ENCODE peak calls at places on chromosomes 4 and X, in four cellular contexts. J is body of pancreas, Q is lower leg skin, R is heart left ventricle. H is an unnamed sample.

GRCh38 chr4:61332671-61333070 is 132.5 kb downstream of the ADGRL3 start:
- DNase-seq in Q (no peak), R (no peak), J (no peak), H (no peak)

GRCh38 chr4:139191373-139191772 is 14.4 kb upstream of the ELF2 start:
- DNase-seq in Q (no peak), J (no peak), R (no peak), H (no peak)

GRCh38 chr4:16875487-16875886 is 23.0 kb downstream of the LDB2 start:
- DNase-seq in Q (no peak), J (no peak), R (no peak), H (no peak)

GRCh38 chr4:53196872-53197759 is 168.7 kb downstream of the SCFD2 start:
- DNase-seq in Q (no peak), R (no peak), J (no peak), H (peak)

GRCh38 chrX:102712967-102713677 is 874 bp downstream of the GPRASP2 start:
- DNase-seq in Q (peak), J (peak), R (peak), H (peak)

GRCh38 chr4:104915864-104916263 is 230.8 kb upstream of the TET2 start:
- DNase-seq in R (no peak), Q (no peak), J (no peak), H (no peak)

GRCh38 chr4:26325191-26325590 is 4.4 kb downstream of the RBPJ start:
- DNase-seq in Q (no peak), R (no peak), J (no peak), H (no peak)

GRCh38 chrX:40009462-40009851 is 88.3 kb downstream of the BCOR start:
- DNase-seq in J (no peak), R (no peak), Q (no peak), H (no peak)

GRCh38 chr4:122832732-122833131 is 6.1 kb downstream of the FGF2 start:
- DNase-seq in J (no peak), Q (no peak), R (no peak), H (no peak)

GRCh38 chrX:37437160-37437559 is 88.0 kb downstream of the PRRG1 start:
- DNase-seq in J (no peak), R (no peak), Q (no peak), H (no peak)

GRCh38 chr4:43943998-43944397 is 504.6 kb downstream of the KCTD8 start:
- DNase-seq in R (no peak), Q (no peak), J (no peak), H (no peak)

GRCh38 chr4:37837446-37837845 is 11.0 kb downstream of the PGM2 start:
- DNase-seq in R (peak), Q (no peak), J (no peak), H (no peak)
- TF ChIP-seq POLR2A in R (no peak), Q (no peak), J (no peak), H (no peak)

DNA sequence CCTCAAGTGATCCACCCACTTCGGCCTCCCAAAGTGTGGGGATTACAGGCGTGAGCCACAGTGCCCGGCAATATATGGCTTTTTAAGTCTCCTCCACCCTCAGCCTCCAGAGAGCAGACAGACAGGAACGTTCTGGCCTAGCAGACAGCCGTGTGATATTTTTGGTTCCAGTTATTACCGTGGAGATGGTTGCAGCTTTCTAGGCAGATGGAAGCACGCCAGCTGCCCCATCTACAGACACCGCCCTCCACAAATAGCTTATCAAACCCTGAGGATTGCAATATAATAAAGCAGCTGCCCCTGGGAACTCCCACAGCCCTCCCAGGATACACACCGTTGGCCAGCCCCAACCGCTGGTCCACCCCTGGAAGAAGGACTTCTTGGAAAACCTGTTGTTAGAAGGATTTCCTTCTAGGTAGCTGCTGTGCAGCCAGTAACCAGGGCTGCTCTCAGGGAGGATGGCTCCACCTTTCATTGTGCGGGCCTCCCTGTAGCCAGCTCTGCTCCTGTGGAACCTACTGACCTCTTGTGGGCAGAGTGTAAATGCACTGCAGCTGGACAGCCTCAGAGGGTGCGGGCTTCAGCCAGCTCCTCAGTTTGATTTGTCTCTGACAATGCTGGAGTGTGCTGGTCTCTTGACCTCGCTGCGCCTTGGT is 44.0 kb downstream of the SLC25A5 start:
- DNase-seq in Q (peak), R (peak), J (peak), H (no peak)
- TF ChIP-seq CTCF in Q (no peak), R (peak), J (peak), H (peak)

GRCh38 chr4:2534904-2535385 is 1.5 kb upstream of the FAM193A start:
- DNase-seq in Q (no peak), J (no peak), R (no peak), H (no peak)

GRCh38 chr4:2536193-2537010 is at the start of gene FAM193A:
- DNase-seq in Q (peak), R (peak), J (peak), H (peak)

GRCh38 chr4:2537011-2537830 is 774 bp downstream of the FAM193A start:
- DNase-seq in R (peak), Q (no peak), J (peak), H (no peak)

GRCh38 chr4:2535386-2536192 is 858 bp upstream of the FAM193A start:
- DNase-seq in Q (peak), R (peak), J (peak), H (no peak)
- TF ChIP-seq POLR2A in Q (no peak), R (no peak), J (peak), H (peak)

DNA sequence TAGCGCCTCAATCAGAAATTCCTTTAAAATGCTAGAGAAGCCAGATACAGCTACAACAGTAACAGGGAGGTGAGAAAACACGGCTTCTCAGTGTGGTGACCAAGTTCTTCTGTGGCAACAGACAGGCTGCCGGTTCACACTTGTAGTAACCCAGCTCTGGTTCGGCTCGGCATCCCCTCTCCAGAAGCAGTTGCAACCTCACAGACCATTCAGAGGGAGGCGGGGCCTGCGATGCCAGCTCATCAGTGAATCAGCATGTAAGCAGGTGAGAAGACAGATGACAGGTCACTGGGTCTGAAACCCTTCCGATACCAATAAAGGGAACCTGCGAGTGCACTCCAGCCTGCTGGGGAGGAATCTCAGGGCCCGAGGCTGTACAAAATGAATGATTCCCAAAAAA is 251.0 kb downstream of the KCNIP4 start:
- DNase-seq in J (no peak), R (no peak), Q (no peak), H (no peak)
- TF ChIP-seq CTCF in J (no peak), R (no peak), Q (no peak), H (no peak)

GRCh38 chr4:120520761-120521160 is 401.8 kb downstream of the PRDM5 start:
- DNase-seq in R (no peak), J (no peak), Q (no peak), H (no peak)

GRCh38 chr4:120524237-120524636 is 398.3 kb downstream of the PRDM5 start:
- DNase-seq in Q (no peak), R (no peak), J (no peak), H (no peak)

GRCh38 chr4:120525106-120525505 is 397.4 kb downstream of the PRDM5 start:
- DNase-seq in R (no peak), J (no peak), Q (no peak), H (no peak)
- TF ChIP-seq POLR2A in R (no peak), J (no peak), Q (no peak), H (no peak)

DNA sequence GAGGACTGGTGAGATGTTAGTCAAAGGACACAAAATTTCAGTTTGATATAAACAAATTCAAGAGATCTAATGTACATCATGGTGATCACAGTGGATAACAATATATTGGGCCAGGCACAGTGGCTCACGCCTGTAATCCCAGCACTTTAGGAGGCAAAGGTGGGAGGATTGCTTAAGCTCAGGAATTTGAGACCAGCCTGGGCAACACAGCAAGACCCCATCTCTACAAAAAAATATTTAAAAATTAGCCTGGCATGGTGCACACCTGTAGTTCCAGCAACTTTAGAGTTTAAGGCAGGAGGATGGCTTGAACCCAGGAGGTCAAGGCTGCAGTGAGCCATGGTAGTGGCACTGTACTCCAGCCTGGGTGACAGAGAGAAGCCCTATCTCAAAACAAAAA is 8.7 kb downstream of the SCARB2 start:
- DNase-seq in R (no peak), J (no peak), Q (no peak), H (no peak)
- TF ChIP-seq CTCF in R (no peak), J (no peak), Q (no peak), H (no peak)

GRCh38 chrX:121195719-121196118 is 148.3 kb downstream of the GLUD2 start:
- DNase-seq in R (no peak), J (no peak), Q (no peak), H (no peak)

GRCh38 chrX:121191779-121192178 is 144.4 kb downstream of the GLUD2 start:
- DNase-seq in J (no peak), Q (no peak), R (no peak), H (no peak)
- TF ChIP-seq POLR2A in J (no peak), Q (no peak), R (no peak), H (no peak)

GRCh38 chrX:72714471-72714916 is 388 bp upstream of the PHKA1 start:
- DNase-seq in Q (peak), R (peak), J (peak), H (peak)
- TF ChIP-seq CTCF in Q (no peak), R (no peak), J (no peak), H (no peak)

DNA sequence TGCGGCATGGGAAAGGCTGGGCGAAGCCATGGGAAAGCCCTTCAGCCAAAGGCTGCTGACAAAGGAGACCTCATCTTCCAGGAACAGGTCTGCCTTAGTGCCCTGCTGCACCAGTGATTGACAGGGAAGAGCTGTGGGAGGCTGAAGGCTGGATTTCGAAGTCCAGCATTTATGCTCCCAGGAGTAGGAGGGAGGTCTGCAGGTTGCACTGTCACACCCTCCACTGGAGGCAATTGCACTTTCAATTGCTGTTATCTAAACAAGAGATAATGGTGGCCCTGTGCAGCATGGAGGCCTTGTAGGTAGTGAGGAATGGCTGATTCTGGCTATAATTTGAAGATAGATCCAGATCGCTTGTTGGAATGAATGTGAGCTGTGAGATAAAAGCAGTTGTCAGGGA is 43.7 kb downstream of the FAM114A1 start:
- DNase-seq in R (no peak), J (no peak), Q (no peak), H (no peak)
- TF ChIP-seq POLR2A in R (no peak), J (no peak), Q (no peak), H (no peak)

GRCh38 chr4:161655148-161655547 is 508.7 kb downstream of the FSTL5 start:
- DNase-seq in Q (no peak), R (no peak), J (no peak), H (no peak)

GRCh38 chr4:161653697-161654096 is 510.1 kb downstream of the FSTL5 start:
- DNase-seq in Q (no peak), J (no peak), R (no peak), H (no peak)

GRCh38 chr4:161658658-161659057 is 505.1 kb downstream of the FSTL5 start:
- DNase-seq in R (no peak), J (no peak), Q (no peak), H (no peak)

GRCh38 chr4:161650812-161651211 is 513.0 kb downstream of the FSTL5 start:
- DNase-seq in R (no peak), J (no peak), Q (no peak), H (peak)

DNA sequence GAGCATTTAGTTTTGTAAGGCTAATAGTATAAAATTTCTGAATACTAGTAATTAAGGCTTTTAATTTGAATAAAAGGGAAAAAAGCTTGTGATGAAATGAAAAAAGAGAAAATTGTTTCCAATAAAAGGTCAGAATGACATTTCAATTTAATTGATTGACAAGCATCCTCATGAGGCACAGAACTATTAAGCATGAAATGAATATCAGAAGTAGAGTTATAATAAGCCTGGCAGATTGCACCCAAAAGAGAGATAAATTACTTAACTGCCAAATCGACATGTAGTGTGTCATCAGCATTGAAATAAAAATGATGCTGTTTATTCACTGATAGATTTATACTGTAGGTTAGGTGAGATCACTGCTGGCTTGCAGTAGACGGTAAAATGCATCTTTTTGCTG is 507.3 kb downstream of the FSTL5 start:
- DNase-seq in R (no peak), Q (no peak), J (no peak), H (no peak)
- TF ChIP-seq CTCF in R (no peak), Q (no peak), J (no peak), H (no peak)